ENCODE peak calls at places on chromosomes 3 and 15, in seven cellular contexts. J is naive thymus-derived CD4-positive, alpha-beta T cell; Z is Peyer's patch; B is tibial nerve; T is breast epithelium; H is HCT116; C is kidney epithelial cell. I is an unnamed sample. For H3K36me3, the result is how much of the 10 kb centered on the place peaks cover.

GRCh38 chr15:81309647-81310460 is 14.1 kb downstream of the STARD5 start:
- DNase-seq in J (no peak), Z (peak), B (no peak), T (no peak), H (no peak), C (no peak), I (no peak)

GRCh38 chr3:184042617-184043016 is 10.2 kb upstream of the HTR3C start:
- DNase-seq in J (no peak), Z (no peak), B (no peak), T (no peak), H (no peak), C (no peak), I (no peak)

GRCh38 chr3:42991369-42992315 is 12.5 kb downstream of the GASK1A start:
- DNase-seq in J (no peak), Z (no peak), B (no peak), T (no peak), H (no peak), C (no peak), I (no peak)

GRCh38 chr15:70815604-70816003 is 38.4 kb downstream of the LARP6 start:
- DNase-seq in J (no peak), Z (no peak), B (no peak), T (no peak), H (no peak), C (no peak), I (no peak)

GRCh38 chr3:63911901-63912767 is at the start of gene SCAANT1:
- DNase-seq in J (peak), Z (peak), B (peak), T (peak), H (peak), C (peak), I (peak)

GRCh38 chr3:126469479-126469878 is 6.2 kb downstream of the ZXDC start:
- DNase-seq in J (no peak), Z (peak), B (no peak), T (no peak), H (no peak), C (no peak), I (no peak)

GRCh38 chr15:67584157-67584556 is 41.7 kb downstream of the MAP2K5 start:
- DNase-seq in J (no peak), Z (no peak), B (no peak), T (no peak), H (no peak), C (no peak), I (no peak)

GRCh38 chr3:183185696-183186095 is 23.2 kb upstream of the LAMP3 start:
- DNase-seq in J (no peak), Z (peak), B (no peak), T (no peak), H (no peak), C (peak), I (no peak)

GRCh38 chr3:120274739-120275167 is 10.3 kb downstream of the GPR156 start:
- DNase-seq in J (no peak), Z (no peak), B (no peak), T (no peak), H (no peak), C (no peak), I (no peak)

GRCh38 chr15:63015618-63016017 is 26.9 kb upstream of the TPM1 start:
- DNase-seq in J (no peak), Z (peak), B (no peak), T (no peak), H (no peak), C (peak), I (no peak)

GRCh38 chr3:122410639-122411038 is 5.2 kb downstream of the WDR5B start:
- DNase-seq in J (no peak), Z (no peak), B (no peak), T (no peak), H (no peak), C (no peak), I (no peak)

GRCh38 chr3:122406198-122406597 is 9.7 kb downstream of the WDR5B start:
- DNase-seq in J (no peak), Z (no peak), B (no peak), T (no peak), H (no peak), C (no peak), I (no peak)

GRCh38 chr3:122409392-122409791 is 6.5 kb downstream of the WDR5B start:
- DNase-seq in J (no peak), Z (no peak), B (no peak), T (no peak), H (no peak), C (no peak), I (no peak)

GRCh38 chr3:122407946-122408345 is 7.9 kb downstream of the WDR5B start:
- DNase-seq in J (no peak), Z (no peak), B (no peak), T (no peak), H (no peak), C (no peak), I (no peak)

DNA sequence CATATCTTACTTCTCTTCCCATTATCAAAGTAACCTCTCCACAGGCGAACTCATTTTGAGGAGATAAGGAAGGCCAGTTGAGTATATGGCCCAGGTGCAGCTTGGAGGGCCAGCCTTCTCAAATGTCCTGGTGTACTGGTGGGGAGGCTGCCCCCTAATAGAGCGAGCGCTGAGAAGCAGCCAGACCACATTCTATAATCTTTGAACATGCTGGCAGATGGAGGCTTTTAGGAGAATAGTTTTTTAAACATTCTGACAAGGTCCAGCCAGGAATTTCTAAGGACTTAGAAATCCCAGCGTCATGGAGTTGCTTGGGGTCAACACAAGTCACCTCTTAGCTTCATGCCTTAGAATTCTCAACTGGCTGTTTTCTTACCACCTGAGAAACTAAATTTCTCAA is 5.8 kb downstream of the WDR5B start:
- DNase-seq in J (no peak), Z (no peak), B (no peak), T (no peak), H (no peak), C (no peak), I (no peak)
- H3K36me3 ChIP-seq in J (half or more), Z (half or more), B (under half), T (under half), H (under half), C (under half), I (under half)

DNA sequence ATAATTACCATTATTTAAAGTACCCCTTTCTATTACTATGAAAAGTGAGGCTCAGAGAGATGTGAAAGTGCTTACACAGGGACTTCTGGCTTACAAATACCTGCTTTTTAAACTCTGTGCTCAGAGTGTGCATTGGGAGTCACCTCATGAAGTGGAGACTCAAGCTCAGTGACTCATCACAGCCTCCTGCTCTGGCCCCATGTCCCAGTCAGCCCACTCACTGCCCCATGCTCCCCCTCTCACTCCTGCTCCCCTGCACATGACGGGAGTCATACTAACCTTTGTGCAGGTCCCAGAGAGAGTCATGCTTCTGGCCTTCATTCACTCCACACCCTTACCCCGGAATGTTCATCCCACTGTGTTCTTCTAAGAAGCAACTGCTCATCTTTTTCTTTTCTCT is 20.2 kb downstream of the CCR1 start:
- DNase-seq in J (no peak), Z (no peak), B (no peak), T (no peak), H (peak), C (peak), I (no peak)
- H3K4me3 ChIP-seq in J (no peak), Z (no peak), B (no peak), T (no peak), H (no peak), C (no peak), I (no peak)

GRCh38 chr3:197519801-197520211 is 36.0 kb downstream of the BDH1 start:
- DNase-seq in J (no peak), Z (no peak), B (no peak), T (no peak), H (no peak), C (no peak), I (no peak)
- H3K36me3 ChIP-seq in J (under half), Z (under half), B (under half), T (under half), H (under half), C (under half), I (under half)

DNA sequence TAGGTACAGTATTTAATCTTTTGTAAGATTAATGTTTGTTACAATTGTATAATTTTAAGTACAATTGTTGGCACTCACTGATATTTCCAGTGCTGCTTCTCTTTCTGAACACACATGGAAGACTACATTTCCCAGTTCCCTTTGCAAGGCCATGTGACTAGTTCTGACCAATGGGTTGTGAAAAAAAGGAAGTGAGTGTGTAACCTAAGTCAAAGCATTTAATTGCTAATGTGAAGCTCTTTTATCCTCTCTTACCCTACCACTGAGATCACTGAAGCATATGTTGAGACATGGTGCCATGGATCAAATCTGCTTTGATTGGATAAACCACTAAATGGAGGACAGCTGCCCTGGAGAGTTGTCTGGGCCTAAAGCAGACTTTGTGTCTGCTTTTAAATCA is 83.9 kb upstream of the PLXND1 start:
- DNase-seq in J (no peak), Z (peak), B (no peak), T (no peak), H (peak), C (peak), I (no peak)
- H3K4me3 ChIP-seq in J (no peak), Z (no peak), B (no peak), T (no peak), H (no peak), C (no peak), I (no peak)

GRCh38 chr3:13619661-13620230 is 70.8 kb downstream of the FBLN2 start:
- DNase-seq in J (no peak), Z (no peak), B (no peak), T (no peak), H (no peak), C (no peak), I (no peak)

GRCh38 chr3:13620281-13620680 is 71.4 kb downstream of the FBLN2 start:
- DNase-seq in J (no peak), Z (no peak), B (no peak), T (no peak), H (no peak), C (no peak), I (no peak)

GRCh38 chr3:13617981-13618380 is 69.1 kb downstream of the FBLN2 start:
- DNase-seq in J (no peak), Z (no peak), B (no peak), T (no peak), H (no peak), C (no peak), I (no peak)

GRCh38 chr3:13617097-13617738 is 68.3 kb downstream of the FBLN2 start:
- DNase-seq in J (no peak), Z (no peak), B (no peak), T (no peak), H (no peak), C (no peak), I (no peak)

GRCh38 chr3:13618836-13619235 is 69.9 kb downstream of the FBLN2 start:
- DNase-seq in J (no peak), Z (no peak), B (no peak), T (no peak), H (no peak), C (no peak), I (no peak)
- H3K36me3 ChIP-seq in J (under half), Z (under half), B (under half), T (under half), H (under half), C (under half), I (under half)

GRCh38 chr3:138186803-138187295 is 252 bp upstream of the ARMC8 start:
- DNase-seq in J (peak), Z (peak), B (peak), T (peak), H (no peak), C (peak), I (peak)

GRCh38 chr3:138184994-138185393 is 2.1 kb upstream of the ARMC8 start:
- DNase-seq in J (no peak), Z (no peak), B (no peak), T (no peak), H (peak), C (no peak), I (no peak)

GRCh38 chr3:138188013-138188352 is 882 bp downstream of the ARMC8 start:
- DNase-seq in J (no peak), Z (no peak), B (no peak), T (no peak), H (no peak), C (no peak), I (peak)

GRCh38 chr3:138187296-138188012 is at the start of gene ARMC8:
- DNase-seq in J (peak), Z (peak), B (no peak), T (peak), H (peak), C (no peak), I (no peak)

GRCh38 chr3:138186216-138186615 is 885 bp upstream of the ARMC8 start:
- DNase-seq in J (no peak), Z (no peak), B (no peak), T (no peak), H (peak), C (no peak), I (no peak)
- H3K4me3 ChIP-seq in J (peak), Z (no peak), B (peak), T (peak), H (peak), C (no peak), I (peak)

I was measured in thoracic aorta.